ENCODE peak calls at places on chromosomes 13 and 19, in ten cellular contexts. I is uterus, H is psoas muscle, T is cardiac muscle cell, J is ovary, Y is IMR-90, O is neural progenitor cell, X is heart left ventricle, Z is mammary epithelial cell, B is heart right ventricle. M is an unnamed sample.

GRCh38 chr13:22062478-22063205 is 391.8 kb downstream of the FGF9 start:
- DNase-seq in I (no peak), H (no peak), T (no peak), J (no peak), Y (peak; percentile 63), O (no peak), X (no peak), Z (no peak), B (no peak), M (no peak)

GRCh38 chr13:23289917-23290357 is 109.2 kb downstream of the SGCG start:
- DNase-seq in I (no peak), H (no peak), T (no peak), J (no peak), Y (peak; percentile 47), O (no peak), X (no peak), Z (peak; percentile 83), B (no peak), M (no peak)

GRCh38 chr13:77874406-77874805 is 44.2 kb downstream of the EDNRB start:
- DNase-seq in I (no peak), H (no peak), T (no peak), J (no peak), Y (peak; percentile 80), O (no peak), X (no peak), Z (no peak), B (no peak), M (no peak)

GRCh38 chr13:97506511-97506910 is 72.5 kb downstream of the RAP2A start:
- DNase-seq in I (no peak), H (no peak), T (no peak), J (no peak), Y (peak; percentile 74), O (no peak), X (no peak), Z (no peak), B (no peak), M (no peak)

GRCh38 chr13:29359181-29359580 is 236.3 kb downstream of the SLC7A1 start:
- DNase-seq in I (no peak), H (no peak), T (no peak), J (no peak), Y (no peak), O (no peak), X (no peak), Z (no peak), B (no peak), M (no peak)

GRCh38 chr19:33143897-33144405 is 12.0 kb downstream of the WDR88 start:
- DNase-seq in I (peak; percentile 50), H (peak; percentile 64), T (peak; percentile 78), J (peak; percentile 66), Y (peak; percentile 42), O (peak; percentile 79), X (peak; percentile 79), Z (peak; percentile 25), B (peak; percentile 53), M (peak; percentile 44)

GRCh38 chr13:44300895-44301638 is 72.6 kb upstream of the SERP2 start:
- DNase-seq in I (peak; percentile 72), H (peak; percentile 39), T (peak; percentile 56), J (peak; percentile 42), Y (peak; percentile 87), O (no peak), X (no peak), Z (peak; percentile 92), B (no peak), M (peak; percentile 84)

GRCh38 chr19:11570039-11570462 is 7.4 kb downstream of the ACP5 start:
- DNase-seq in I (no peak), H (no peak), T (no peak), J (no peak), Y (no peak), O (peak; percentile 23), X (no peak), Z (no peak), B (no peak), M (no peak)

GRCh38 chr19:45446944-45447343 is 20.9 kb upstream of the FOSB start:
- DNase-seq in I (no peak), H (no peak), T (no peak), J (no peak), Y (no peak), O (no peak), X (no peak), Z (peak; percentile 96), B (no peak), M (no peak)

GRCh38 chr19:45444318-45445041 is 20.8 kb upstream of the ERCC1 start:
- DNase-seq in I (peak; percentile 95), H (peak; percentile 97), T (peak; percentile 95), J (peak; percentile 98), Y (peak; percentile 70), O (peak; percentile 96), X (peak; percentile 98), Z (peak; percentile 58), B (peak; percentile 98), M (peak; percentile 84)

GRCh38 chr19:45448425-45448756 is 19.4 kb upstream of the FOSB start:
- DNase-seq in I (no peak), H (no peak), T (no peak), J (no peak), Y (no peak), O (no peak), X (no peak), Z (no peak), B (no peak), M (no peak)

GRCh38 chr19:45445139-45445538 is 21.4 kb upstream of the ERCC1 start:
- DNase-seq in I (no peak), H (no peak), T (no peak), J (no peak), Y (no peak), O (no peak), X (no peak), Z (no peak), B (no peak), M (no peak)

DNA sequence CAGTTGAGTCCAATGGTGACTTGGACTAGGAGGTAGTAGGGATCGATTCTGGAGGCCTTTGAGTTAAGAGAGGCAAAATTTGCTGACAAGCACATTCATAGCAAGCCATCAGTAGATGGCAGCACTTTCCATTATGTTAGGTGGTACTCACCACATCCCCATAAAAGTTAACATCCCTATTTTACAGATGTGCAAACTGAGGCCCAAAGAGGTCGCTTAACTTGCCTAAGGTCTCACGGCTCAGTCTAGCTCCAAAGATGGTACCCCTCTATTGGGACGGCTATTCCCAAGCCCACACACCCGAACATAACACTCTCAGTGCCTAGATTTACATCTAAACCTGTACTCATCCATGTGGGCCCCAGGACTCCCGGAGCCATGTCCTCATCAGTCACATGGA is 21.5 kb upstream of the FOSB start:
- DNase-seq in I (no peak), H (no peak), T (no peak), J (no peak), Y (peak; percentile 52), O (peak; percentile 49), X (no peak), Z (peak; percentile 38), B (no peak), M (no peak)
- TF ChIP-seq CTCF in I (no peak), H (peak; percentile 21), T (peak; percentile 48), J (no peak), Y (peak; percentile 54), O (peak; percentile 43), X (no peak), Z (peak; percentile 31), B (peak; percentile 28), M (no peak)

GRCh38 chr13:31134055-31134711 is 27.5 kb downstream of the HSPH1 start:
- DNase-seq in I (no peak), H (no peak), T (no peak), J (no peak), Y (no peak), O (no peak), X (no peak), Z (no peak), B (no peak), M (no peak)

GRCh38 chr13:31138515-31138914 is 23.2 kb downstream of the HSPH1 start:
- DNase-seq in I (no peak), H (no peak), T (no peak), J (no peak), Y (no peak), O (no peak), X (no peak), Z (no peak), B (no peak), M (no peak)
- H3K36me3 ChIP-seq in I (no peaks in the 10 kb centered on the region), H (peaks cover 16% of the 10 kb centered on the region), T (peaks cover 68% of the 10 kb centered on the region), J (no peaks in the 10 kb centered on the region), Y (peaks cover 35% of the 10 kb centered on the region), O (peaks cover 49% of the 10 kb centered on the region), X (peaks cover 11% of the 10 kb centered on the region), Z (peaks cover 62% of the 10 kb centered on the region), B (peaks cover 6% of the 10 kb centered on the region), M (peaks cover 7% of the 10 kb centered on the region)

GRCh38 chr19:7488736-7489353 is at the start of gene PEX11G:
- DNase-seq in I (peak; percentile 87), H (peak; percentile 92), T (peak; percentile 93), J (peak; percentile 97), Y (peak; percentile 81), O (peak; percentile 98), X (peak; percentile 97), Z (peak; percentile 69), B (peak; percentile 96), M (peak; percentile 81)

GRCh38 chr19:7489609-7490044 is 792 bp upstream of the PEX11G start:
- DNase-seq in I (no peak), H (no peak), T (no peak), J (no peak), Y (no peak), O (peak; percentile 13), X (no peak), Z (no peak), B (no peak), M (no peak)

GRCh38 chr19:7492142-7493055 is 3.6 kb upstream of the PEX11G start:
- DNase-seq in I (no peak), H (no peak), T (no peak), J (no peak), Y (no peak), O (no peak), X (no peak), Z (peak; percentile 76), B (no peak), M (no peak)

GRCh38 chr19:7497292-7497691 is 8.5 kb upstream of the PEX11G start:
- DNase-seq in I (no peak), H (no peak), T (no peak), J (no peak), Y (no peak), O (peak; percentile 72), X (peak; percentile 38), Z (no peak), B (no peak), M (no peak)

DNA sequence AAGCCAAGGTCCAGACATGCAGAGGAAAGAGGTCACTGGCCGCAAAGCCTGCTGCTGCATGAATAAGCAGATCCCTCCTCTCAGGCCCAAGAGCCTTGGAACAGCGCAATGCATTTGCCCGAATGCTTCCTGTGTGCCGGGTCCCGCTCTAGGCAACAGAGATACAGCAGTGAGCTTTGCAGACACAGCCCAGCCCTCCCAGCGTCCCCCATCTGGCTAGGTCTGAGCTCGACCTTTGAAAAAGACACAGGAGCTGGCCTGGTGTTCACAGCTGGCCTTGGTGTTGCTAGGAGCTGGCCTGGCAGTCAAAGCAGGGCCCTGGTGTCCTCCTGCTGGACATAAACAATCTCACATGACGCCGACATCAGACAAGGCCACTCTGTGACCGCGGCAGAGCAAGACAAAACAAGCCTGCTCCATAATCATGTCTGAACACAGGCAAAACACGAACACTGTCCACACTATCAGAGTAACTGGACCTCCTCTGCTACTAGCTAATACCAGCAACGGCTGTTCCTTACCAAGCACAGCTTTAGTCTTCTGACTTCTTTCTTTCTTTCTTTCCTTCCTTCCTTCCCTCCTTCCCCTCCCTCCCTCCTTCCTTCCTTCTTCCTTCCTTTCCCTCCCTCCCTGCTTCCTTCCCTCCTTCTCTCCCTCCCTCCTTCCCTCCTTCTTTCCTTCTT is 5.7 kb upstream of the PEX11G start:
- DNase-seq in I (no peak), H (peak; percentile 40), T (no peak), J (peak; percentile 68), Y (no peak), O (peak; percentile 33), X (no peak), Z (peak; percentile 85), B (peak; percentile 58), M (peak; percentile 67)
- H3K27ac ChIP-seq in I (peak overlapping the region; percentile 42), H (peak overlapping the region; percentile 62), T (no peak overlapping the region), J (no peak overlapping the region), Y (peak overlapping the region; percentile 17), O (no peak overlapping the region), X (peak overlapping the region; percentile 77), Z (peak overlapping the region; percentile 60), B (peak overlapping the region; percentile 62), M (peak overlapping the region; percentile 83)

GRCh38 chr19:21748088-21748487 is 19.3 kb downstream of the ZNF100 start:
- DNase-seq in I (no peak), H (no peak), T (no peak), J (no peak), Y (no peak), O (no peak), X (no peak), Z (no peak), B (no peak), M (no peak)

GRCh38 chr19:21751379-21751778 is 16.0 kb downstream of the ZNF100 start:
- DNase-seq in I (no peak), H (no peak), T (no peak), J (no peak), Y (peak; percentile 43), O (no peak), X (no peak), Z (no peak), B (no peak), M (no peak)

GRCh38 chr19:21750586-21751128 is 16.7 kb downstream of the ZNF100 start:
- DNase-seq in I (no peak), H (no peak), T (no peak), J (peak; percentile 30), Y (no peak), O (no peak), X (no peak), Z (no peak), B (no peak), M (no peak)

GRCh38 chr19:21749090-21749489 is 18.3 kb downstream of the ZNF100 start:
- DNase-seq in I (no peak), H (no peak), T (no peak), J (no peak), Y (peak; percentile 29), O (no peak), X (no peak), Z (no peak), B (no peak), M (no peak)
- TF ChIP-seq CTCF in I (no peak), H (no peak), T (no peak), J (no peak), Y (no peak), O (no peak), X (no peak), Z (no peak), B (no peak), M (no peak)

M was measured in gastrocnemius medialis.